ENCODE peak calls at places on chromosomes 4 and X, in five cellular contexts. One of them, this sample, is unnamed.

GRCh38 chrX:112636951-112637541 is 42.7 kb downstream of the LHFPL1 start:
- DNase-seq in K562: no peak
- DNase-seq in endothelial cell of umbilical vein: no peak
- DNase-seq in Jurkat, Clone E6-1: no peak
- DNase-seq in brain microvascular endothelial cell: peak; percentile 63
- DNase-seq in this sample: no peak

GRCh38 chrX:7158468-7158990 is 10.6 kb upstream of the PUDP start:
- DNase-seq in K562: no peak
- DNase-seq in endothelial cell of umbilical vein: no peak
- DNase-seq in Jurkat, Clone E6-1: no peak
- DNase-seq in brain microvascular endothelial cell: no peak
- DNase-seq in this sample: no peak

GRCh38 chrX:45621356-45622041 is 420.8 kb upstream of the DIPK2B start:
- DNase-seq in K562: no peak
- DNase-seq in endothelial cell of umbilical vein: peak; percentile 54
- DNase-seq in Jurkat, Clone E6-1: no peak
- DNase-seq in brain microvascular endothelial cell: peak; percentile 22
- DNase-seq in this sample: no peak

GRCh38 chrX:2502668-2503519 is 2.1 kb upstream of the DHRSX start:
- DNase-seq in K562: no peak
- DNase-seq in endothelial cell of umbilical vein: no peak
- DNase-seq in Jurkat, Clone E6-1: no peak
- DNase-seq in brain microvascular endothelial cell: peak; percentile 11
- DNase-seq in this sample: no peak

GRCh38 chr4:159048166-159048886 is 54.6 kb upstream of the RAPGEF2 start:
- DNase-seq in K562: peak; percentile 35
- DNase-seq in endothelial cell of umbilical vein: peak; percentile 89
- DNase-seq in Jurkat, Clone E6-1: no peak
- DNase-seq in brain microvascular endothelial cell: peak; percentile 86
- DNase-seq in this sample: no peak

GRCh38 chr4:98293089-98293887 is 32.1 kb downstream of the RAP1GDS1 start:
- DNase-seq in K562: no peak
- DNase-seq in endothelial cell of umbilical vein: no peak
- DNase-seq in Jurkat, Clone E6-1: no peak
- DNase-seq in brain microvascular endothelial cell: peak; percentile 35
- DNase-seq in this sample: no peak

GRCh38 chrX:153549807-153550206 is 32.4 kb downstream of the ATP2B3 start:
- DNase-seq in K562: no peak
- DNase-seq in endothelial cell of umbilical vein: no peak
- DNase-seq in Jurkat, Clone E6-1: no peak
- DNase-seq in brain microvascular endothelial cell: no peak
- DNase-seq in this sample: no peak

GRCh38 chr4:129926936-129927335 is 831.0 kb downstream of the C4orf33 start:
- DNase-seq in K562: no peak
- DNase-seq in endothelial cell of umbilical vein: peak; percentile 7
- DNase-seq in Jurkat, Clone E6-1: no peak
- DNase-seq in brain microvascular endothelial cell: no peak
- DNase-seq in this sample: no peak

GRCh38 chr4:108889696-108890475 is 127.0 kb upstream of the ETNPPL start:
- DNase-seq in K562: no peak
- DNase-seq in endothelial cell of umbilical vein: peak; percentile 53
- DNase-seq in Jurkat, Clone E6-1: no peak
- DNase-seq in brain microvascular endothelial cell: no peak
- DNase-seq in this sample: no peak

GRCh38 chrX:40755291-40756249 is 20.2 kb upstream of the MED14 start:
- DNase-seq in K562: no peak
- DNase-seq in endothelial cell of umbilical vein: peak; percentile 5
- DNase-seq in Jurkat, Clone E6-1: no peak
- DNase-seq in brain microvascular endothelial cell: peak; percentile 9
- DNase-seq in this sample: no peak

GRCh38 chr4:184952522-184952921 is 65.8 kb upstream of the HELT start:
- DNase-seq in K562: no peak
- DNase-seq in endothelial cell of umbilical vein: no peak
- DNase-seq in Jurkat, Clone E6-1: no peak
- DNase-seq in brain microvascular endothelial cell: no peak
- DNase-seq in this sample: no peak

GRCh38 chr4:48017108-48017527 is 546 bp downstream of the NIPAL1 start:
- DNase-seq in K562: peak; percentile 57
- DNase-seq in endothelial cell of umbilical vein: peak; percentile 56
- DNase-seq in Jurkat, Clone E6-1: no peak
- DNase-seq in brain microvascular endothelial cell: peak; percentile 83
- DNase-seq in this sample: no peak

GRCh38 chrX:118569676-118570075 is 74.1 kb downstream of the DOCK11 start:
- DNase-seq in K562: no peak
- DNase-seq in endothelial cell of umbilical vein: no peak
- DNase-seq in Jurkat, Clone E6-1: no peak
- DNase-seq in brain microvascular endothelial cell: no peak
- DNase-seq in this sample: no peak

GRCh38 chr4:2132438-2132837 is 73.3 kb downstream of the NAT8L start:
- DNase-seq in K562: peak; percentile 34
- DNase-seq in endothelial cell of umbilical vein: no peak
- DNase-seq in Jurkat, Clone E6-1: no peak
- DNase-seq in brain microvascular endothelial cell: no peak
- DNase-seq in this sample: no peak

GRCh38 chr4:57103051-57103450 is 7.1 kb downstream of the IGFBP7 start:
- DNase-seq in K562: no peak
- DNase-seq in endothelial cell of umbilical vein: peak; percentile 59
- DNase-seq in Jurkat, Clone E6-1: no peak
- DNase-seq in brain microvascular endothelial cell: no peak
- DNase-seq in this sample: no peak

GRCh38 chr4:106569151-106570029 is 200.8 kb upstream of the GIMD1 start:
- DNase-seq in K562: no peak
- DNase-seq in endothelial cell of umbilical vein: no peak
- DNase-seq in Jurkat, Clone E6-1: no peak
- DNase-seq in brain microvascular endothelial cell: no peak
- DNase-seq in this sample: no peak

GRCh38 chr4:122701061-122701460 is 31.4 kb upstream of the BBS12 start:
- DNase-seq in K562: no peak
- DNase-seq in endothelial cell of umbilical vein: no peak
- DNase-seq in Jurkat, Clone E6-1: no peak
- DNase-seq in brain microvascular endothelial cell: no peak
- DNase-seq in this sample: no peak

GRCh38 chr4:99968330-99968729 is 18.3 kb upstream of the H2AZ1 start:
- DNase-seq in K562: no peak
- DNase-seq in endothelial cell of umbilical vein: no peak
- DNase-seq in Jurkat, Clone E6-1: no peak
- DNase-seq in brain microvascular endothelial cell: peak; percentile 75
- DNase-seq in this sample: no peak

GRCh38 chr4:83819582-83819981 is 283.7 kb downstream of the GPAT3 start:
- DNase-seq in K562: no peak
- DNase-seq in endothelial cell of umbilical vein: no peak
- DNase-seq in Jurkat, Clone E6-1: no peak
- DNase-seq in brain microvascular endothelial cell: no peak
- DNase-seq in this sample: no peak

GRCh38 chr4:61201562-61202099 is 1.5 kb downstream of the ADGRL3 start:
- DNase-seq in K562: no peak
- DNase-seq in endothelial cell of umbilical vein: no peak
- DNase-seq in Jurkat, Clone E6-1: no peak
- DNase-seq in brain microvascular endothelial cell: no peak
- DNase-seq in this sample: no peak

GRCh38 chr4:9940041-9940440 is 81.3 kb downstream of the SLC2A9 start:
- DNase-seq in K562: no peak
- DNase-seq in endothelial cell of umbilical vein: no peak
- DNase-seq in Jurkat, Clone E6-1: no peak
- DNase-seq in brain microvascular endothelial cell: no peak
- DNase-seq in this sample: no peak

GRCh38 chrX:74420194-74421035 is 878 bp upstream of the SLC16A2 start:
- DNase-seq in K562: no peak
- DNase-seq in endothelial cell of umbilical vein: peak; percentile 42
- DNase-seq in Jurkat, Clone E6-1: no peak
- DNase-seq in brain microvascular endothelial cell: peak; percentile 11
- DNase-seq in this sample: no peak

GRCh38 chrX:10902001-10902400 is 209.1 kb upstream of the HCCS start:
- DNase-seq in K562: no peak
- DNase-seq in endothelial cell of umbilical vein: peak; percentile 1
- DNase-seq in Jurkat, Clone E6-1: no peak
- DNase-seq in brain microvascular endothelial cell: peak; percentile 31
- DNase-seq in this sample: no peak

GRCh38 chr4:153502584-153502983 is 36.4 kb downstream of the TMEM131L start:
- DNase-seq in K562: no peak
- DNase-seq in endothelial cell of umbilical vein: no peak
- DNase-seq in Jurkat, Clone E6-1: no peak
- DNase-seq in brain microvascular endothelial cell: no peak
- DNase-seq in this sample: no peak

GRCh38 chrX:55593756-55594257 is 29.4 kb upstream of the FOXR2 start:
- DNase-seq in K562: no peak
- DNase-seq in endothelial cell of umbilical vein: no peak
- DNase-seq in Jurkat, Clone E6-1: no peak
- DNase-seq in brain microvascular endothelial cell: no peak
- DNase-seq in this sample: no peak

GRCh38 chrX:55598333-55598732 is 24.9 kb upstream of the FOXR2 start:
- DNase-seq in K562: no peak
- DNase-seq in endothelial cell of umbilical vein: no peak
- DNase-seq in Jurkat, Clone E6-1: no peak
- DNase-seq in brain microvascular endothelial cell: no peak
- DNase-seq in this sample: no peak

DNA sequence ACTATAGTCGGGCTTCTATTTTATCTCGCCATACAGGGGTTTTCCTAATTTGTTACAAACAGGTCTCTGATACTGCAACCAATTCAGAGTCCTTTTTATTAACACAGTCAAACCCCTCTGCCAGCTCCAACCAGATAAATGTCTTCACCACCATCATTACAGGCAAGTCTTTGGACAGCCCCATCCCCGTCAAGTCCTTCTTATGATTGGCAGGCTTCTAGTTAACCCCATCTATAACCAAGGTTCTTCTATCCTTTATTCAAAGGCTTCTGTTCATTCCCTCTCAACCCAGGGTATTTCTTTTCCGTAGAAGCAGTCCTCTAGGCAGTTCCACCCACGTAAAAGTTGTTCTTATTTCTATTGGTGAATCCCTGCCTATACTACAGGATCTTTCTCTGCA is 29.9 kb upstream of the FOXR2 start:
- DNase-seq in K562: no peak
- DNase-seq in endothelial cell of umbilical vein: no peak
- DNase-seq in Jurkat, Clone E6-1: no peak
- DNase-seq in brain microvascular endothelial cell: no peak
- DNase-seq in this sample: no peak
- H3K4me3 ChIP-seq in K562: no peak overlapping the region
- H3K4me3 ChIP-seq in endothelial cell of umbilical vein: no peak overlapping the region
- H3K4me3 ChIP-seq in Jurkat, Clone E6-1: no peak overlapping the region
- H3K4me3 ChIP-seq in brain microvascular endothelial cell: no peak overlapping the region
- H3K4me3 ChIP-seq in this sample: no peak overlapping the region

GRCh38 chr4:145732895-145733880 is 53.2 kb downstream of the C4orf51 start:
- DNase-seq in K562: peak; percentile 93
- DNase-seq in endothelial cell of umbilical vein: peak; percentile 97
- DNase-seq in Jurkat, Clone E6-1: peak; percentile 60
- DNase-seq in brain microvascular endothelial cell: peak; percentile 92
- DNase-seq in this sample: peak; percentile 68
- H3K4me3 ChIP-seq in K562: peak overlapping the region; percentile 44
- H3K4me3 ChIP-seq in endothelial cell of umbilical vein: peak overlapping the region; percentile 51
- H3K4me3 ChIP-seq in Jurkat, Clone E6-1: peak overlapping the region; percentile 51
- H3K4me3 ChIP-seq in brain microvascular endothelial cell: peak overlapping the region; percentile 54
- H3K4me3 ChIP-seq in this sample: peak overlapping the region; percentile 62

DNA sequence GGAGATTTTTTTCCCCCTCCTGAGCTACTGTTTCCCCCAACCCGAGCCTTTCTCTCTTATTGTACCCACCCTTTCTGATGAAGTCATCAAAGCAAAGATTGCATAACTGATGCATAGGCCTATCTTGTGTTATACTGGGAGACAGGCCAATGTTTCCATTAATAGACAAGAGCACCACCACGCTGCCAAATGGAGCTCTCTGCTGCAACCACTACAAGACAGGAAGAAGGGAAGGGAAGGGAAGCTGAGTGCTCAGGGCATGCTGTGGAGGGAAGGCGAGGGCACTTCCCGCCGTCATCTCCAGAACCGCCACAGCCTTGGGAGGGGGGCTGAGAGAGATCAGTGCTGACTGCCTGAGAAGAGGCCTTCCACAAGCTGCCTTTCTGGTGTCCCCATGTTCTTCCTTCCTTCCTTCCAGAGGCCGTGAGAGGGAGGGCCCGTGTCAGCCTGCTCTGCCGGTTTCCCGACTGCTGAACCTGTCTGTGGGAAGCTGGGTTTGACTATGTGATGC is 75.0 kb downstream of the MGST2 start:
- DNase-seq in K562: no peak
- DNase-seq in endothelial cell of umbilical vein: peak; percentile 92
- DNase-seq in Jurkat, Clone E6-1: no peak
- DNase-seq in brain microvascular endothelial cell: peak; percentile 90
- DNase-seq in this sample: no peak
- H3K4me3 ChIP-seq in K562: no peak overlapping the region
- H3K4me3 ChIP-seq in endothelial cell of umbilical vein: no peak overlapping the region
- H3K4me3 ChIP-seq in Jurkat, Clone E6-1: no peak overlapping the region
- H3K4me3 ChIP-seq in brain microvascular endothelial cell: no peak overlapping the region
- H3K4me3 ChIP-seq in this sample: no peak overlapping the region

DNA sequence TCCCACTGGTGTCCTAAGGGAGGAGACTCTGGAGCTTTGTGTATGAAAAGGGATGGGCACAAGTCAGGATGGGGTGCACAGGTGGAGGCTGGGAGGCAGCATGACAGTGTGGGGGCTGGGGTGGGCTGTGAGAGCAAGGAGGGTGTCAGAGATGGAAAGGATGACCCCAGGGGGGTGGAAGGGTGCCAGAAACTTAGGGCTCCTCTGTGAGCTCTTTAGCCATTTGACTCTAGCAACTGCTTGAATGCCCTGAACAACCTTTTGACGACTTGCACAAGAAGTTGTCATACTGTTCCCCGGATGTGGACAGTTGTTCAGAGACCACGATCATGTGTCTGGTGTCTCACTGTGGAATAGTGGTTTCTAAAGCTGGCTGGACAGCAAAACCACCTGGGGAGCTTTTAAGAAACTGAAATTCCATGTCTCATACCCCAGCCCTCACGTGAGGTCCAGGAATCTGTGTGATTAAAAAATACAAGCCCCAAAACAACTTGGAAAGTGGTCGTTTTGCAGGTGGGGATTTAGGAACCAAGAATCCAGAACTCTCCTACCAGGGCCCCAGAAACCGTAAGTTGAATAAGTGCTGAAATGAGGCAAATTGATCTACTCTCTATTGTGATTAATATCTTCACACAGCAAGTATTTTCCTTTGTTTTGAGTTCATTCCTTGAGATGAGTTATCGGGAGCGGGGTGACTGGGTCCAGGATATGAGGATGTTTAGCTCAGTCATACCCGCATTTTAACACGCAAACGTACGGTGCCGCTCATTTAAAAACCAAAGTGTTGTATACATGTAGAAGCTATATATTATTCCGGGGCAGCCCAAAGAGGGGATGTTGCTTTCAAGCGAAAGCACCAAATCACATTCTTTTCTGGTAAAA is 3.4 kb downstream of the RHOH start:
- DNase-seq in K562: no peak
- DNase-seq in endothelial cell of umbilical vein: no peak
- DNase-seq in Jurkat, Clone E6-1: peak; percentile 82
- DNase-seq in brain microvascular endothelial cell: no peak
- DNase-seq in this sample: no peak
- H3K4me3 ChIP-seq in K562: peak overlapping the region; percentile 50
- H3K4me3 ChIP-seq in endothelial cell of umbilical vein: no peak overlapping the region
- H3K4me3 ChIP-seq in Jurkat, Clone E6-1: peak overlapping the region; percentile 73
- H3K4me3 ChIP-seq in brain microvascular endothelial cell: no peak overlapping the region
- H3K4me3 ChIP-seq in this sample: no peak overlapping the region